ENCODE peak calls at places on chromosomes 11 and 22, in ten cellular contexts. One of them, this sample, is unnamed.
A peak's percentile ranks its signal among the peaks of the same experiment; 100 is the strongest.

GRCh38 chr11:103699656-103700055 is 336.8 kb upstream of the DDI1 start:
- DNase-seq in choroid plexus epithelial cell: no peak
- DNase-seq in HFF-Myc: no peak
- DNase-seq in endothelial cell: no peak
- DNase-seq in Peyer's patch: no peak
- DNase-seq in psoas muscle: no peak
- DNase-seq in CD8-positive, alpha-beta T cell: no peak
- DNase-seq in H9: no peak
- DNase-seq in fibroblast of lung: no peak
- DNase-seq in IMR-90: no peak
- DNase-seq in this sample: no peak

GRCh38 chr11:27237641-27238040 is 125.4 kb downstream of the CCDC34 start:
- DNase-seq in CD8-positive, alpha-beta T cell: no peak
- DNase-seq in fibroblast of lung: no peak
- DNase-seq in IMR-90: no peak
- DNase-seq in choroid plexus epithelial cell: no peak
- DNase-seq in H9: no peak
- DNase-seq in psoas muscle: no peak
- DNase-seq in endothelial cell: no peak
- DNase-seq in HFF-Myc: no peak
- DNase-seq in Peyer's patch: peak; percentile 54
- DNase-seq in this sample: no peak

GRCh38 chr22:48333816-48334735 is 1493.6 kb downstream of the BRD1 start:
- DNase-seq in endothelial cell: no peak
- DNase-seq in psoas muscle: no peak
- DNase-seq in choroid plexus epithelial cell: no peak
- DNase-seq in H9: no peak
- DNase-seq in HFF-Myc: no peak
- DNase-seq in Peyer's patch: peak; percentile 38
- DNase-seq in CD8-positive, alpha-beta T cell: no peak
- DNase-seq in IMR-90: no peak
- DNase-seq in fibroblast of lung: no peak
- DNase-seq in this sample: no peak

GRCh38 chr22:40603088-40603605 is 33.4 kb downstream of the MRTFA start:
- DNase-seq in fibroblast of lung: peak; percentile 64
- DNase-seq in Peyer's patch: no peak
- DNase-seq in psoas muscle: no peak
- DNase-seq in choroid plexus epithelial cell: peak; percentile 64
- DNase-seq in IMR-90: peak; percentile 78
- DNase-seq in HFF-Myc: peak; percentile 42
- DNase-seq in endothelial cell: no peak
- DNase-seq in CD8-positive, alpha-beta T cell: no peak
- DNase-seq in H9: no peak
- DNase-seq in this sample: peak; percentile 52

GRCh38 chr22:45709004-45709739 is 37.5 kb downstream of the ATXN10 start:
- DNase-seq in Peyer's patch: no peak
- DNase-seq in HFF-Myc: peak; percentile 69
- DNase-seq in choroid plexus epithelial cell: peak; percentile 57
- DNase-seq in IMR-90: peak; percentile 79
- DNase-seq in CD8-positive, alpha-beta T cell: no peak
- DNase-seq in fibroblast of lung: peak; percentile 56
- DNase-seq in H9: no peak
- DNase-seq in endothelial cell: no peak
- DNase-seq in psoas muscle: peak; percentile 23
- DNase-seq in this sample: peak; percentile 29

GRCh38 chr22:41288245-41288946 is 2.4 kb upstream of the RANGAP1 start:
- DNase-seq in Peyer's patch: peak; percentile 72
- DNase-seq in HFF-Myc: peak; percentile 78
- DNase-seq in IMR-90: peak; percentile 88
- DNase-seq in H9: peak; percentile 58
- DNase-seq in choroid plexus epithelial cell: peak; percentile 66
- DNase-seq in psoas muscle: no peak
- DNase-seq in CD8-positive, alpha-beta T cell: no peak
- DNase-seq in endothelial cell: peak; percentile 22
- DNase-seq in fibroblast of lung: peak; percentile 57
- DNase-seq in this sample: peak; percentile 50

GRCh38 chr22:37440875-37441274 is 13.6 kb upstream of the ELFN2 start:
- DNase-seq in HFF-Myc: no peak
- DNase-seq in fibroblast of lung: no peak
- DNase-seq in H9: no peak
- DNase-seq in CD8-positive, alpha-beta T cell: no peak
- DNase-seq in psoas muscle: no peak
- DNase-seq in IMR-90: no peak
- DNase-seq in Peyer's patch: no peak
- DNase-seq in choroid plexus epithelial cell: no peak
- DNase-seq in endothelial cell: no peak
- DNase-seq in this sample: no peak

GRCh38 chr22:46905834-46906233 is 143.4 kb downstream of the TBC1D22A start:
- DNase-seq in fibroblast of lung: no peak
- DNase-seq in Peyer's patch: no peak
- DNase-seq in endothelial cell: no peak
- DNase-seq in psoas muscle: no peak
- DNase-seq in choroid plexus epithelial cell: no peak
- DNase-seq in CD8-positive, alpha-beta T cell: no peak
- DNase-seq in H9: no peak
- DNase-seq in IMR-90: no peak
- DNase-seq in HFF-Myc: no peak
- DNase-seq in this sample: no peak

GRCh38 chr11:61106906-61107470 is 4.7 kb downstream of the CD5 start:
- DNase-seq in choroid plexus epithelial cell: no peak
- DNase-seq in psoas muscle: no peak
- DNase-seq in Peyer's patch: no peak
- DNase-seq in fibroblast of lung: no peak
- DNase-seq in H9: no peak
- DNase-seq in endothelial cell: no peak
- DNase-seq in CD8-positive, alpha-beta T cell: no peak
- DNase-seq in HFF-Myc: no peak
- DNase-seq in IMR-90: no peak
- DNase-seq in this sample: no peak

GRCh38 chr11:45145083-45145420 is 1.4 kb upstream of the PRDM11 start:
- DNase-seq in Peyer's patch: no peak
- DNase-seq in CD8-positive, alpha-beta T cell: no peak
- DNase-seq in HFF-Myc: no peak
- DNase-seq in H9: no peak
- DNase-seq in psoas muscle: no peak
- DNase-seq in choroid plexus epithelial cell: no peak
- DNase-seq in fibroblast of lung: no peak
- DNase-seq in endothelial cell: no peak
- DNase-seq in IMR-90: no peak
- DNase-seq in this sample: no peak

GRCh38 chr22:43795320-43795719 is 16.8 kb downstream of the EFCAB6 start:
- DNase-seq in endothelial cell: no peak
- DNase-seq in psoas muscle: no peak
- DNase-seq in CD8-positive, alpha-beta T cell: no peak
- DNase-seq in IMR-90: no peak
- DNase-seq in H9: no peak
- DNase-seq in fibroblast of lung: no peak
- DNase-seq in Peyer's patch: no peak
- DNase-seq in choroid plexus epithelial cell: no peak
- DNase-seq in HFF-Myc: no peak
- DNase-seq in this sample: no peak

GRCh38 chr22:43800970-43801369 is 11.1 kb downstream of the EFCAB6 start:
- DNase-seq in endothelial cell: no peak
- DNase-seq in IMR-90: no peak
- DNase-seq in psoas muscle: no peak
- DNase-seq in fibroblast of lung: no peak
- DNase-seq in Peyer's patch: no peak
- DNase-seq in CD8-positive, alpha-beta T cell: no peak
- DNase-seq in HFF-Myc: no peak
- DNase-seq in H9: no peak
- DNase-seq in choroid plexus epithelial cell: no peak
- DNase-seq in this sample: no peak

GRCh38 chr22:43792905-43793304 is 19.2 kb downstream of the EFCAB6 start:
- DNase-seq in HFF-Myc: no peak
- DNase-seq in CD8-positive, alpha-beta T cell: no peak
- DNase-seq in choroid plexus epithelial cell: no peak
- DNase-seq in fibroblast of lung: no peak
- DNase-seq in endothelial cell: no peak
- DNase-seq in H9: no peak
- DNase-seq in psoas muscle: no peak
- DNase-seq in IMR-90: no peak
- DNase-seq in Peyer's patch: no peak
- DNase-seq in this sample: no peak

GRCh38 chr22:43798492-43798891 is 13.6 kb downstream of the EFCAB6 start:
- DNase-seq in psoas muscle: no peak
- DNase-seq in choroid plexus epithelial cell: no peak
- DNase-seq in H9: no peak
- DNase-seq in HFF-Myc: no peak
- DNase-seq in IMR-90: peak; percentile 63
- DNase-seq in fibroblast of lung: no peak
- DNase-seq in CD8-positive, alpha-beta T cell: no peak
- DNase-seq in endothelial cell: no peak
- DNase-seq in Peyer's patch: no peak
- DNase-seq in this sample: no peak

GRCh38 chr22:43796567-43796966 is 15.5 kb downstream of the EFCAB6 start:
- DNase-seq in choroid plexus epithelial cell: peak; percentile 67
- DNase-seq in Peyer's patch: no peak
- DNase-seq in H9: no peak
- DNase-seq in HFF-Myc: no peak
- DNase-seq in CD8-positive, alpha-beta T cell: no peak
- DNase-seq in endothelial cell: peak; percentile 16
- DNase-seq in fibroblast of lung: peak; percentile 72
- DNase-seq in psoas muscle: no peak
- DNase-seq in IMR-90: peak; percentile 81
- DNase-seq in this sample: no peak
- TF ChIP-seq CTCF in choroid plexus epithelial cell: peak; percentile 65
- TF ChIP-seq CTCF in Peyer's patch: peak; percentile 21
- TF ChIP-seq CTCF in H9: peak; percentile 63
- TF ChIP-seq CTCF in HFF-Myc: peak; percentile 47
- TF ChIP-seq CTCF in CD8-positive, alpha-beta T cell: no peak
- TF ChIP-seq CTCF in endothelial cell: no peak
- TF ChIP-seq CTCF in fibroblast of lung: peak; percentile 61
- TF ChIP-seq CTCF in psoas muscle: no peak
- TF ChIP-seq CTCF in IMR-90: peak; percentile 74
- TF ChIP-seq CTCF in this sample: no peak

GRCh38 chr11:128934351-128934750 is 8.3 kb downstream of the TP53AIP1 start:
- DNase-seq in IMR-90: no peak
- DNase-seq in HFF-Myc: no peak
- DNase-seq in Peyer's patch: no peak
- DNase-seq in CD8-positive, alpha-beta T cell: no peak
- DNase-seq in psoas muscle: no peak
- DNase-seq in choroid plexus epithelial cell: no peak
- DNase-seq in fibroblast of lung: no peak
- DNase-seq in endothelial cell: no peak
- DNase-seq in H9: no peak
- DNase-seq in this sample: no peak

GRCh38 chr11:128938156-128938885 is 4.3 kb downstream of the TP53AIP1 start:
- DNase-seq in endothelial cell: no peak
- DNase-seq in psoas muscle: no peak
- DNase-seq in choroid plexus epithelial cell: no peak
- DNase-seq in HFF-Myc: no peak
- DNase-seq in H9: no peak
- DNase-seq in Peyer's patch: no peak
- DNase-seq in fibroblast of lung: no peak
- DNase-seq in CD8-positive, alpha-beta T cell: no peak
- DNase-seq in IMR-90: no peak
- DNase-seq in this sample: no peak

GRCh38 chr11:128934926-128935325 is 7.7 kb downstream of the TP53AIP1 start:
- DNase-seq in CD8-positive, alpha-beta T cell: no peak
- DNase-seq in HFF-Myc: no peak
- DNase-seq in psoas muscle: no peak
- DNase-seq in H9: no peak
- DNase-seq in IMR-90: no peak
- DNase-seq in choroid plexus epithelial cell: no peak
- DNase-seq in Peyer's patch: no peak
- DNase-seq in fibroblast of lung: no peak
- DNase-seq in endothelial cell: no peak
- DNase-seq in this sample: no peak

GRCh38 chr11:128937480-128937879 is 5.2 kb downstream of the TP53AIP1 start:
- DNase-seq in psoas muscle: no peak
- DNase-seq in endothelial cell: no peak
- DNase-seq in HFF-Myc: no peak
- DNase-seq in Peyer's patch: no peak
- DNase-seq in fibroblast of lung: no peak
- DNase-seq in CD8-positive, alpha-beta T cell: no peak
- DNase-seq in IMR-90: no peak
- DNase-seq in H9: no peak
- DNase-seq in choroid plexus epithelial cell: no peak
- DNase-seq in this sample: no peak

DNA sequence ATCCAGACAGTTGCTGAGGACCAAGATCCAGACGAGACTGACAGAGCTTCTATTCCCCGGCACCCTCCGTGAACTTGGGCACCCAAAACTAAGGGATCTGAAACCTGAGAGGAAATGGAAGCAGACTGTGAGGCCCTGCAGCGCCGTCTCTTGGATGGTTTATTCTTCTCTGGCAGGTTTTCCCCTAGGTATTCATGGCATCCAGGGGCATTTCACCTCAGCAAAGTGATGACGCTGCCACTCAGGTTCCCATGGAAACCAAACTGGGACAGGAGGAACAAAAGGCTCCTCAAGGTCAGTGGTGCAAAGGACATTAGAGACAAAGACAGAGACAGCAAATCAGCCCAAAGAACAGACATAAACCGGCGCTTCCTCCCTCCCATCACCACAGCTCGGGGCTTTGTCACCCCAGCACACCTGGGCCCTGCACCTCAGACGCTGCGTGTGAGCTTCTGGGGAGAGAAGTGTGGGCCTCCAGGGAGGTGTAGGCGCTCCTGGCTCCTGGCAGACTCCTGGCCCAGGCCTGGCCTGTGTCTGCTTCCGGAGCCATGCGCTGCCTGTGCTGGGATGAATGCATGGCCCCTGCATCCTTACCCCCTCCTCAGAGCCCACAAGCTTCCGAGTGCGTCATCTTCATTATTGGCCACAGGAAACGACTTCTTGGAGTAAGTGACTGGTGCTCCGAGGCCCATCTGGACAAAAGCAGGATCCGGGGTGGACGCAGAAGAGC is 6.0 kb downstream of the TP53AIP1 start:
- DNase-seq in psoas muscle: no peak
- DNase-seq in Peyer's patch: no peak
- DNase-seq in H9: peak; percentile 88
- DNase-seq in endothelial cell: no peak
- DNase-seq in fibroblast of lung: no peak
- DNase-seq in IMR-90: no peak
- DNase-seq in HFF-Myc: no peak
- DNase-seq in CD8-positive, alpha-beta T cell: no peak
- DNase-seq in choroid plexus epithelial cell: no peak
- DNase-seq in this sample: peak; percentile 43
- TF ChIP-seq CTCF in psoas muscle: no peak
- TF ChIP-seq CTCF in Peyer's patch: no peak
- TF ChIP-seq CTCF in H9: peak; percentile 24
- TF ChIP-seq CTCF in endothelial cell: no peak
- TF ChIP-seq CTCF in fibroblast of lung: no peak
- TF ChIP-seq CTCF in IMR-90: no peak
- TF ChIP-seq CTCF in HFF-Myc: no peak
- TF ChIP-seq CTCF in CD8-positive, alpha-beta T cell: no peak
- TF ChIP-seq CTCF in choroid plexus epithelial cell: no peak
- TF ChIP-seq CTCF in this sample: no peak

GRCh38 chr11:1226226-1226961 is 3.5 kb downstream of the MUC5B start:
- DNase-seq in CD8-positive, alpha-beta T cell: no peak
- DNase-seq in IMR-90: no peak
- DNase-seq in Peyer's patch: peak; percentile 45
- DNase-seq in HFF-Myc: no peak
- DNase-seq in endothelial cell: no peak
- DNase-seq in choroid plexus epithelial cell: no peak
- DNase-seq in psoas muscle: peak; percentile 14
- DNase-seq in fibroblast of lung: no peak
- DNase-seq in H9: peak; percentile 33
- DNase-seq in this sample: no peak
- TF ChIP-seq CTCF in CD8-positive, alpha-beta T cell: no peak
- TF ChIP-seq CTCF in IMR-90: no peak
- TF ChIP-seq CTCF in Peyer's patch: no peak
- TF ChIP-seq CTCF in HFF-Myc: no peak
- TF ChIP-seq CTCF in endothelial cell: no peak
- TF ChIP-seq CTCF in choroid plexus epithelial cell: peak; percentile 30
- TF ChIP-seq CTCF in psoas muscle: no peak
- TF ChIP-seq CTCF in fibroblast of lung: no peak
- TF ChIP-seq CTCF in H9: peak; percentile 22
- TF ChIP-seq CTCF in this sample: no peak

GRCh38 chr11:68870470-68870869 is 28.8 kb upstream of the CPT1A start:
- DNase-seq in IMR-90: no peak
- DNase-seq in Peyer's patch: no peak
- DNase-seq in HFF-Myc: no peak
- DNase-seq in CD8-positive, alpha-beta T cell: no peak
- DNase-seq in endothelial cell: no peak
- DNase-seq in H9: no peak
- DNase-seq in psoas muscle: no peak
- DNase-seq in choroid plexus epithelial cell: no peak
- DNase-seq in fibroblast of lung: peak; percentile 15
- DNase-seq in this sample: no peak
- TF ChIP-seq CTCF in IMR-90: no peak
- TF ChIP-seq CTCF in Peyer's patch: no peak
- TF ChIP-seq CTCF in HFF-Myc: peak; percentile 9
- TF ChIP-seq CTCF in CD8-positive, alpha-beta T cell: no peak
- TF ChIP-seq CTCF in endothelial cell: no peak
- TF ChIP-seq CTCF in H9: no peak
- TF ChIP-seq CTCF in psoas muscle: no peak
- TF ChIP-seq CTCF in choroid plexus epithelial cell: peak; percentile 22
- TF ChIP-seq CTCF in fibroblast of lung: peak; percentile 11
- TF ChIP-seq CTCF in this sample: no peak